ENCODE peak calls at places on chromosomes 13 and 19, in nine cellular contexts. E is CD8-positive, alpha-beta memory T cell; G is heart right ventricle; S is IMR-90; Q is Peyer's patch; U is cardiac muscle cell; M is ascending aorta; T is AG10803; Z is fibroblast of pulmonary artery. N is an unnamed sample.

GRCh38 chr19:10043286-10043927 is 30.1 kb downstream of the RDH8 start:
- DNase-seq in S (peak), Q (no peak), E (no peak), T (peak), M (no peak), G (no peak), Z (peak), U (peak), N (peak)

GRCh38 chr19:56507446-56508281 is at the start of gene ZNF471:
- DNase-seq in Z (peak), S (peak), U (peak), M (peak), T (peak), Q (peak), E (peak), G (peak), N (peak)

GRCh38 chr13:30329009-30329585 is 21.7 kb upstream of the KATNAL1 start:
- DNase-seq in M (no peak), S (no peak), Q (no peak), T (no peak), U (no peak), Z (no peak), E (no peak), G (no peak), N (no peak)

GRCh38 chr13:78334059-78334458 is 269.3 kb downstream of the POU4F1 start:
- DNase-seq in Q (no peak), U (no peak), S (no peak), M (no peak), G (no peak), E (no peak), Z (no peak), T (no peak), N (no peak)

GRCh38 chr19:16834747-16835146 is 5.5 kb downstream of the SIN3B start:
- DNase-seq in G (no peak), U (no peak), E (no peak), M (no peak), T (no peak), S (peak), Q (no peak), Z (no peak), N (peak)

GRCh38 chr19:6826281-6826920 is 53.9 kb downstream of the VAV1 start:
- DNase-seq in Q (peak), E (no peak), S (no peak), Z (no peak), M (no peak), T (no peak), G (no peak), U (no peak), N (no peak)

GRCh38 chr13:40191186-40191980 is 475.1 kb downstream of the FOXO1 start:
- DNase-seq in Q (no peak), M (peak), S (no peak), T (no peak), E (no peak), G (no peak), U (peak), Z (peak), N (peak)

GRCh38 chr19:29596080-29596479 is 10.0 kb upstream of the POP4 start:
- DNase-seq in U (no peak), T (no peak), G (no peak), S (no peak), E (no peak), Q (peak), M (peak), Z (no peak), N (no peak)

GRCh38 chr19:17681505-17682125 is 6.5 kb downstream of the UNC13A start:
- DNase-seq in Z (peak), M (peak), E (no peak), T (peak), G (peak), S (peak), U (peak), Q (no peak), N (peak)

GRCh38 chr13:98371624-98372023 is 194.6 kb upstream of the RNF113B start:
- DNase-seq in G (no peak), E (no peak), M (no peak), T (no peak), Q (no peak), U (no peak), Z (no peak), S (no peak), N (no peak)

GRCh38 chr13:25292301-25292700 is 5.0 kb upstream of the MTMR6 start:
- DNase-seq in E (no peak), G (no peak), T (no peak), M (peak), Z (no peak), Q (no peak), S (peak), U (peak), N (peak)

GRCh38 chr13:31236211-31236786 is 36.5 kb downstream of the B3GLCT start:
- DNase-seq in T (peak), M (no peak), G (no peak), U (peak), Z (peak), E (no peak), S (peak), Q (no peak), N (peak)

GRCh38 chr13:47680752-47681151 is 320.3 kb downstream of the SUCLA2 start:
- DNase-seq in Q (no peak), G (no peak), U (peak), Z (peak), E (no peak), M (no peak), T (peak), S (peak), N (peak)

GRCh38 chr13:30743319-30744055 is 8.1 kb downstream of the ALOX5AP start:
- DNase-seq in E (no peak), Z (peak), G (no peak), M (peak), Q (peak), U (peak), S (peak), T (peak), N (peak)

GRCh38 chr13:110305949-110306339 is 1.0 kb downstream of the COL4A1 start:
- DNase-seq in U (peak), T (peak), Z (peak), M (no peak), S (no peak), E (no peak), G (no peak), Q (no peak), N (no peak)

GRCh38 chr13:90055121-90055520 is 1292.4 kb upstream of the MIR17HG start:
- DNase-seq in S (no peak), G (no peak), T (no peak), Z (no peak), Q (no peak), M (no peak), U (no peak), E (no peak), N (peak)

GRCh38 chr13:65336106-65336603 is 1894.0 kb downstream of the PCDH9 start:
- DNase-seq in U (no peak), S (no peak), G (no peak), E (no peak), T (no peak), Q (no peak), Z (no peak), M (no peak), N (no peak)

GRCh38 chr19:38035515-38036495 is 128.8 kb downstream of the SIPA1L3 start:
- DNase-seq in S (peak), M (no peak), T (peak), Z (peak), G (no peak), E (no peak), U (peak), Q (no peak), N (peak)

GRCh38 chr19:16537111-16537510 is 5.1 kb downstream of the CHERP start:
- DNase-seq in E (no peak), G (no peak), M (no peak), Z (no peak), T (no peak), U (no peak), S (no peak), Q (no peak), N (no peak)

GRCh38 chr13:44158055-44158655 is 215.5 kb upstream of the SERP2 start:
- DNase-seq in Z (no peak), Q (no peak), T (no peak), S (no peak), U (no peak), M (no peak), G (no peak), E (no peak), N (no peak)

GRCh38 chr13:44157614-44158013 is 216.0 kb upstream of the SERP2 start:
- DNase-seq in E (no peak), G (no peak), Q (no peak), S (no peak), U (peak), Z (no peak), T (peak), M (no peak), N (no peak)

GRCh38 chr13:44153536-44153935 is 220.1 kb upstream of the SERP2 start:
- DNase-seq in G (no peak), S (no peak), U (no peak), E (no peak), M (no peak), T (no peak), Q (no peak), Z (no peak), N (no peak)

GRCh38 chr13:44156294-44156658 is 217.3 kb upstream of the SERP2 start:
- DNase-seq in Z (no peak), U (no peak), M (no peak), Q (no peak), G (no peak), T (no peak), S (no peak), E (no peak), N (no peak)

GRCh38 chr13:44155422-44156293 is 218.0 kb upstream of the SERP2 start:
- DNase-seq in S (peak), T (peak), G (peak), Q (peak), M (peak), Z (peak), U (peak), E (no peak), N (peak)
- H3K4me3 ChIP-seq in S (peak), T (peak), G (peak), Q (no peak), M (peak), Z (no peak), U (no peak), E (no peak), N (no peak)

DNA sequence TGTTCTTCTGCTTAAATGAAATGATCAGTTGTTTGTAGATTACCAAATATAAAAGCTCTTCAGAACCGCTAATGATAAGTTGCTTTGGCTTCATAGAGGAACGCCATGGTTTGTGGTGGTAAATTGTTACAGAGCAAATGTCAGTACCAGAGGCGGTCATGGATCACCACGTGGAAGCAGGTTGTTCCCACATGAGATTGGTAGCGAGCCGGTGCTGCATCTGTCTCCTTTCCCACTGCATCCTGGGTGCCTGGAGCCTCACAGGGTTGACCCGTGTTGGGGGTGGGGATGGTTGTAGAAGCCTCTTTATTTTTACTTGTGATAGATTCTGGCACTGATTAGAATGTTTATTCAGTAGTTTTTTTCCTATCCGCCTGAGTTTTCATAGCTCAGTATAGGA is 14.7 kb downstream of the GARRE1 start:
- DNase-seq in M (no peak), Z (no peak), T (no peak), E (no peak), S (no peak), G (no peak), U (no peak), Q (no peak), N (no peak)
- H3K4me3 ChIP-seq in M (peak), Z (no peak), T (no peak), E (peak), S (no peak), G (peak), U (no peak), Q (no peak), N (no peak)

DNA sequence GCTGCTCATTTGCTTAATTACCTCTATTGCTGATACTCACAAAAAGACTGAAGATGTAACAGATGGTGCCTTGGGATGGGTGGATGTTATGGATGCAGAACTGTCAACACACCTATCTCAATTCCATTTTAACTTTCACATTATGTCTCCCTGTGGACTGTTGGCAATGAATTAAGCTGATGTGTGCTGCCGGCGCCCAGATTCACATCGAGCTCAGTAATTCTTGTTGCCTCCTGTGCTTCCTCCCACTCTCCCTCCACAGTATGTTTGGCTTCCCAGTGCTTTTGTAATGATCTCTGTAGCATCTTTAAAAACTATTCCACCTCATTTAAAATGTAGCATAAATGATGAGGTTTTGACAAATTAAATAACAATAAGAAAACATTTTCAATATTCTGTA is 100.0 kb upstream of the FAM216B start:
- DNase-seq in M (no peak), U (no peak), S (no peak), G (no peak), Q (no peak), E (no peak), Z (no peak), T (no peak), N (no peak)
- H3K4me3 ChIP-seq in M (no peak), U (no peak), S (no peak), G (no peak), Q (no peak), E (no peak), Z (no peak), T (no peak), N (no peak)

DNA sequence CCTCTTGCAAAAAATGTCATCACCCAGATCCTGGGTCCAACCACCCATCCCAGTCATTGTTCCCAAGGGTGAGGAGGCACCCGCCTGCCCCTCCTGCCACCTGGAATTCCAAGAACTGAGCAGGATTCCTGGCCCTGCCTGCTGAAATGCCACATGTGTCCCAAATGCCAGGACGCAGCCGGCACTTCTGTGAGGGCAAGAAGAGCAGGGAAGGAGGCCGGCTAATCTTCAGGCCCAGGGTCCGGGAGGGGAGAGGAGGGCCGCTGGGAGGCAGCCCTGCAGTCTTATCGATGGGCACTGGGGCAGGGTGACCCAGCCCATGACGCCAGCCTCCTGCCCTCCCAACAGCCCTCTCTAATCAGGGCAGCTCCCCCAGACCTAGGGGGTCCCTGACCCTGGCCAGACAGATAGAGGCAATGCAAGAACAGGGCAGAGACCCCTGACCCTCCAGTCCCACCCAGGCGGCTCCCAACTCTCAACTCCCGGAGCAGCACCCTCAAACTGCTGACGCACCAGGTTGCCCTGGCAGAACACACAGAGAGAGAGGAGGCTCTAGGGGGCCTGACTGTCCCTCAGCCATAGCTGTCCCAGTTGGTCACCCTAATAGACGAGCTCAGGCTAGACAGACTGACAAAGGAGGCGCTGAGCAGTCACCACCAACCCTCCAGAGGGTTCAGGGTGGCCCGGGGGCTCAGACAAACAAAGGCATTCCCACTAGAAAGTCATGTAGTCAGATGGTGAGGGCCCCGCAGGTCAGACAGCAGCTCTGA is 1.5 kb downstream of the MFSD12 start:
- DNase-seq in U (no peak), M (no peak), Z (no peak), Q (no peak), E (no peak), S (no peak), G (no peak), T (no peak), N (no peak)
- H3K4me3 ChIP-seq in U (no peak), M (peak), Z (peak), Q (peak), E (peak), S (peak), G (peak), T (peak), N (peak)

GRCh38 chr19:52785506-52785905 is 1.1 kb downstream of the ZNF600 start:
- DNase-seq in G (no peak), Z (no peak), S (no peak), U (no peak), T (no peak), E (no peak), M (no peak), Q (no peak), N (no peak)
- H3K4me3 ChIP-seq in G (peak), Z (no peak), S (no peak), U (peak), T (no peak), E (no peak), M (peak), Q (peak), N (no peak)

GRCh38 chr13:101111894-101112293 is 304.4 kb downstream of the NALCN start:
- DNase-seq in U (no peak), Q (no peak), M (no peak), G (no peak), S (peak), Z (no peak), T (no peak), E (no peak), N (peak)
- H3K4me3 ChIP-seq in U (no peak), Q (no peak), M (no peak), G (no peak), S (no peak), Z (no peak), T (no peak), E (no peak), N (no peak)

GRCh38 chr13:51995677-51996551 is 15.3 kb downstream of the ATP7B start:
- DNase-seq in T (peak), G (peak), Z (peak), Q (no peak), U (peak), E (no peak), S (no peak), M (no peak), N (peak)
- H3K4me3 ChIP-seq in T (no peak), G (no peak), Z (no peak), Q (no peak), U (no peak), E (no peak), S (no peak), M (peak), N (no peak)

DNA sequence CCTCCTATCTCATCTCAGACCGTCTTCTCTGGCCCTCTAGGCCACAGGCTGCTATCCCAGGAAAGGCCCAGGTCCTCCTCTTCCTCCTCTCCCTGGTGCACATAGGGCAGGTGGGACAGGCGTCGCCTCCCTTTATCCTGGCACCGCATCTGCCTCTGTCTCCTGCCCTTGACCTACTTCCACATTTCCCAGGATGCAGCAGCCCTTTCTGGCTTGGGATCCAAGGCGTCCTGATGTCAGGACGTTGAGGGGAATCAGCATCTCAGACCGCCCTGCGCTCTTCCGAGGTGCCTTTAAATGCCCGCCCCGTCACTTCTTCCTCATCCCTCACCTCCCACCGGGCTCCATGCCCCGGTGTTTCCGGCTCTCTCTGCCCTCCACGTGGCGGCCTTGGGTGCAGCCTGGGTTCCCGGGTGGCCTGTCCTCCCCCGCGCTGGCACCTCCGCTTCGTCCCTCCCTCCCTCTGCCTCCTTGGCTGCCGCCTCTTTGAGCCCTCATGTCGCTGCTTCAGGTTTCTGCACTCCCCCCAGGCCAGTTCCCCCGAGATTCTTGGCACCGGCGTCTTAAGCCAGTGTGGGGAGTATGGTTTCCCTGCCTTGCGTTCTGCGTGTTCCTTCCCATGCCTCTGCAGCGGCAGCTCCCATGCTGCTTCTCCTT is 66.3 kb downstream of the KDM4B start:
- DNase-seq in U (no peak), E (no peak), T (no peak), Z (no peak), Q (no peak), M (no peak), S (no peak), G (no peak), N (no peak)
- H3K4me3 ChIP-seq in U (no peak), E (no peak), T (no peak), Z (no peak), Q (no peak), M (no peak), S (no peak), G (no peak), N (no peak)

DNA sequence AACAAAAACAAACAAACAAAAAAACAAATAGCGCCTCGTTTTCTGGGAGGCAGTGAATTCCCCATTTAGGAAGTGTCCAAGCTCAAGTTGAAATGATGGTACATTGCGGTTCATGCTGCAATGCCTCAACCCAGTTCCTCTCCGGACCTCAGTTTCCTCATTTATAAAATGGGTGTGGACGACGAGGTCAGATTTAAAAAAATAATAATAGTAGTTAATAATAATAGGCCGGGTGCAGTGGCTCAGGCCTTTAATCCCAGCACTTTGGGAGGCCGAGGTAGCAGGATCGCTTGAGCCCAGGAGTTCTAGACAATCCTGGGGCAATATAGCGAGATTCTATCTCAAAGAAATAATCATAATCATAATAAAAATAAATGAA is 15.5 kb upstream of the ERCC1 start:
- DNase-seq in Z (no peak), E (no peak), T (no peak), M (no peak), G (no peak), U (no peak), Q (no peak), S (no peak), N (no peak)
- H3K4me3 ChIP-seq in Z (peak), E (no peak), T (peak), M (peak), G (peak), U (peak), Q (peak), S (no peak), N (peak)

DNA sequence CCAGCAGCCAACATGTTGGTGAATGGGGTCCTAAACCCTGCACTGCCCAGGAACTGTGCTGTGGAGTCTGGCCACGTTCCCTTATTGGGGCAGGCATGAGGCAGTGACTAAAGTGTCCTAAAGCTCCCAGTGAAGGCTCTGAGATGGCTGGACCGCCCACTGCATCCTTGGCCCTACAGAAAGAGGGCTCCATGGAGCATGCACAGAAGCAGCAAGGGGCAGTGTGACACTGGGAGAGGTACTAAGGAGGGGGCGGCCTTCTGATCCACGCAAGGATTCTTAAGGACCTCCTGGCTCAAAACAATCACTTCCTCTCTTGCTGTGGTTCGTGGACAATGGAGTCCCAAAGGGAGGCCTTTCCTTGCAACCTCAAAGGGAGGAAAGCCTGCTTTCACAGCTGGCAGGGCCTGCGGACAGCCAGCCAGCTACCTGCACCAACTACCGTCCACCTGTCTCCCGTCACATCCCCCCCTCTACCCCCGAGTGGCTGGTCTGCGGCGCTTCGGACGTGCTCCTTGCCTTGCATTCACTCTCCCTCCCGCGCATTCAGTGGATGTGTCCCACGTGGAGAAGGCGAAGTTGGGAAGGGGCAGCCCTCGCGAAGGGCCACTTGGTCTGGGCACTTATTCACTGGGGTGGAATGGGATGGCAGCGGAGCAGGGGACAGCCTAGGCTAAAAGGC is 63.9 kb upstream of the STARD13 start:
- DNase-seq in U (no peak), S (no peak), M (peak), Z (no peak), E (no peak), Q (peak), T (no peak), G (peak), N (no peak)
- H3K4me3 ChIP-seq in U (peak), S (peak), M (peak), Z (peak), E (no peak), Q (peak), T (peak), G (peak), N (peak)

N was measured in astrocyte of the spinal cord.